ENCODE peak calls at places on chromosomes 4 and X, in five cellular contexts. N is naive thymus-derived CD4-positive, alpha-beta T cell; S is NB4; V is skeletal muscle cell; C is A549. M is an unnamed sample.

GRCh38 chr4:90078440-90078839 is 48.8 kb upstream of the CCSER1 start:
- DNase-seq in V (no peak), C (no peak), N (no peak), S (no peak), M (no peak)

GRCh38 chr4:88526221-88526815 is 2.7 kb upstream of the PYURF start:
- DNase-seq in V (no peak), N (peak; percentile 53), S (peak; percentile 33), C (no peak), M (peak; percentile 46)

GRCh38 chr4:11821774-11822430 is 393.2 kb upstream of the HS3ST1 start:
- DNase-seq in C (no peak), N (no peak), S (no peak), V (no peak), M (no peak)

GRCh38 chrX:40423299-40423698 is 157.5 kb upstream of the ATP6AP2 start:
- DNase-seq in S (no peak), V (no peak), N (no peak), C (no peak), M (no peak)

GRCh38 chr4:121326580-121326979 is 54.2 kb downstream of the QRFPR start:
- DNase-seq in N (no peak), S (no peak), V (no peak), C (no peak), M (no peak)

GRCh38 chr4:15238720-15239119 is 189.1 kb upstream of the C1QTNF7 start:
- DNase-seq in C (peak; percentile 25), S (peak; percentile 69), V (peak; percentile 13), N (peak; percentile 37), M (peak; percentile 17)

GRCh38 chr4:77127837-77128621 is 29.0 kb upstream of the CCNG2 start:
- DNase-seq in S (peak; percentile 9), C (no peak), V (no peak), N (no peak), M (no peak)

GRCh38 chr4:2591189-2591588 is 54.7 kb downstream of the FAM193A start:
- DNase-seq in S (peak; percentile 80), C (no peak), V (no peak), N (no peak), M (no peak)

GRCh38 chr4:122900314-122900713 is 22.1 kb downstream of the NUDT6 start:
- DNase-seq in C (no peak), V (no peak), S (no peak), N (no peak), M (no peak)

GRCh38 chr4:38759077-38759789 is 23.6 kb downstream of the TLR10 start:
- DNase-seq in V (peak; percentile 82), S (peak; percentile 84), N (peak; percentile 63), C (peak; percentile 15), M (peak; percentile 63)

GRCh38 chrX:110755061-110755460 is 40.6 kb downstream of the CHRDL1 start:
- DNase-seq in V (no peak), S (no peak), N (no peak), C (no peak), M (no peak)

GRCh38 chrX:11558972-11559371 is 106.7 kb downstream of the ARHGAP6 start:
- DNase-seq in C (peak; percentile 8), S (peak; percentile 46), N (peak; percentile 40), V (no peak), M (peak; percentile 45)

GRCh38 chr4:25807101-25807728 is 55.6 kb downstream of the SEL1L3 start:
- DNase-seq in N (no peak), C (no peak), V (no peak), S (no peak), M (no peak)

GRCh38 chrX:155094468-155095061 is 23.3 kb downstream of the BRCC3 start:
- DNase-seq in S (peak; percentile 48), C (no peak), N (peak; percentile 45), V (no peak), M (peak; percentile 46)

GRCh38 chrX:31658360-31658759 is 586.5 kb upstream of the FTHL17 start:
- DNase-seq in V (no peak), N (peak; percentile 4), S (peak; percentile 21), C (no peak), M (peak; percentile 1)

GRCh38 chr4:112604590-112604989 is 32.1 kb downstream of the ZGRF1 start:
- DNase-seq in N (peak; percentile 44), S (peak; percentile 51), C (peak; percentile 48), V (peak; percentile 4), M (peak; percentile 35)

GRCh38 chr4:147492301-147492700 is 11.4 kb downstream of the EDNRA start:
- DNase-seq in S (no peak), V (no peak), N (no peak), C (no peak), M (no peak)

GRCh38 chrX:52284865-52285264 is 84.0 kb upstream of the XAGE2 start:
- DNase-seq in C (no peak), N (no peak), S (no peak), V (no peak), M (no peak)

GRCh38 chr4:144366425-144366824 is 225.9 kb upstream of the GYPA start:
- DNase-seq in S (no peak), N (no peak), C (no peak), V (no peak), M (no peak)

GRCh38 chrX:118349188-118349587 is 3.3 kb downstream of the WDR44 start:
- DNase-seq in N (no peak), C (no peak), S (no peak), V (no peak), M (no peak)

GRCh38 chr4:6938237-6938636 is 28.6 kb downstream of the TBC1D14 start:
- DNase-seq in C (no peak), S (peak; percentile 92), V (no peak), N (no peak), M (no peak)

GRCh38 chr4:57430706-57431105 is 320.5 kb upstream of the IGFBP7 start:
- DNase-seq in S (no peak), N (no peak), C (no peak), V (no peak), M (no peak)

DNA sequence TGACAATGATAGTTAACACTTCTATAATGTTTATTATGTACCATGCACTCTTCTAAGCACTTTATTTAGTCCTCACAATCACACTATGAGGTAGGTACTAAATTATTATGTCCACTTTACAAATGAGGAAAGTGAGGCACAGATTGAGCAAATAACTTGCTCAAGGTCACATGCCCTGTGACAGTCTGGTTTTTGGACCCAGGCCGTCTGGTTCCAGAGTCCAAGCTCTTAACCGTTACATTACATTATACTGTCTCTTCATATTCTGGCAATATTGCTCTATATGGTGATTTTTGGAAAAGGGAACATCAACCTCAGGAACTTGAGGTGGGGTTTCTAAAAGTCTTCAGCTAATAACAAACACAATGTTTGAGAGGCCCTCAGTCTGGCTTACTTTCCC is 12.8 kb downstream of the SYTL4 start:
- DNase-seq in S (no peak), C (no peak), N (no peak), V (no peak), M (no peak)
- H3K4me3 ChIP-seq in S (no peak overlapping the region), C (no peak overlapping the region), N (no peak overlapping the region), V (no peak overlapping the region), M (no peak overlapping the region)

DNA sequence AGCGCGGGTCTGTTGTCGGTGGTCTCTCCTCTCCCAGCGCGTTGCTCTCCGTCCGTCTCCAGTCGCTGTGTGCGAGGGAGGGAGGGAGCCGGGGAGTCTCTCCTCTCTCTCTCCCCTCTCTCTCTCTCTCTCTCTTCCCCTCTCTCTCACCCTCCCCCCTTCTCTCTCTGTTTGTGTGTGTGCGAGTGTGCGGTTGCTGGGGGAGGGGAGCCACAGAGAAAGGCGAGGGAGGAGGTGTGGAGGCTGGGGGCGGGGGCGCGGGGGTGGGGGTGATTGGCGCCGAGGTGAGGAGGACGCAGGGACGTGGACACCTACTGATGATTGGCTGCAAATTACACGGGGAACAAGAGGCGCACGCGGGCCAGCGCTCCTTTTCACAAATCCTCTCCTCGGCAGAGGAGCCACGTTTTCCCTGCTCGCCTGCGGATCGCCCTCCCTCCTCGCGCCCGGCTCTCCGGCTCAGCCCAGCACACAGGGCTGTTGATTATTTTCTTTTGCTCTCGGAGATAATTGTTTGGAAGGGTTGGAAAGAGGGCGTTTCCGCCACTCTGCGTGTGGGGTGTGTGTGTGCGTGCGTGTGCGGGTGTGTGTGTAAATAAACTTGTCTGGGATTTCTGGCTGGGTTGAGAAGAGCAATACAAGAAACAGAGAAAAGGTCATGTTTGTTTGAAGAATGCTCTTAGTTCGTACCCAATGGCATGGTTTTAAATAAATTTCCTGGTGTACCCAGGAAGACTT is at the start of gene CXXC4:
- DNase-seq in V (peak; percentile 42), C (peak; percentile 18), N (peak; percentile 24), S (peak; percentile 25), M (peak; percentile 29)
- H3K4me3 ChIP-seq in V (peak within 1 kb of the TSS; percentile 57), C (peak within 1 kb of the TSS; percentile 57), N (no peak within 1 kb of the TSS), S (no peak within 1 kb of the TSS), M (no peak within 1 kb of the TSS)

GRCh38 chrX:49192722-49193328 is 6.7 kb upstream of the PRICKLE3 start:
- DNase-seq in N (no peak), V (no peak), S (peak; percentile 73), C (no peak), M (peak; percentile 26)
- H3K4me3 ChIP-seq in N (no peak overlapping the region), V (no peak overlapping the region), S (no peak overlapping the region), C (no peak overlapping the region), M (no peak overlapping the region)

GRCh38 chr4:41362647-41363383 is 106.1 kb downstream of the UCHL1 start:
- DNase-seq in V (no peak), N (no peak), S (no peak), C (no peak), M (no peak)
- H3K4me3 ChIP-seq in V (no peak overlapping the region), N (no peak overlapping the region), S (no peak overlapping the region), C (peak overlapping the region; percentile 85), M (no peak overlapping the region)

GRCh38 chr4:145909773-145910172 is 28.9 kb downstream of the ZNF827 start:
- DNase-seq in V (no peak), S (no peak), N (no peak), C (peak; percentile 2), M (no peak)
- H3K4me3 ChIP-seq in V (no peak overlapping the region), S (no peak overlapping the region), N (no peak overlapping the region), C (peak overlapping the region; percentile 30), M (no peak overlapping the region)

GRCh38 chrX:49190783-49191032 is 4.5 kb upstream of the PRICKLE3 start:
- DNase-seq in S (no peak), V (no peak), N (no peak), C (no peak), M (no peak)

GRCh38 chrX:49193542-49193964 is 6.4 kb downstream of the SYP start:
- DNase-seq in C (no peak), S (no peak), V (no peak), N (no peak), M (no peak)

GRCh38 chrX:49187526-49187925 is 1.4 kb upstream of the PRICKLE3 start:
- DNase-seq in C (no peak), N (no peak), V (no peak), S (no peak), M (no peak)

GRCh38 chrX:49188468-49189076 is 2.4 kb upstream of the PRICKLE3 start:
- DNase-seq in C (no peak), V (no peak), S (no peak), N (no peak), M (no peak)

GRCh38 chrX:49191033-49191871 is 5.1 kb upstream of the PRICKLE3 start:
- DNase-seq in V (peak; percentile 99), C (peak; percentile 95), S (peak; percentile 99), N (peak; percentile 90), M (peak; percentile 92)
- H3K4me3 ChIP-seq in V (peak overlapping the region; percentile 72), C (peak overlapping the region; percentile 76), S (peak overlapping the region; percentile 78), N (peak overlapping the region; percentile 96), M (peak overlapping the region; percentile 52)

GRCh38 chr4:165330071-165330470 is 2.6 kb downstream of the MSMO1 start:
- DNase-seq in V (no peak), N (no peak), C (no peak), S (no peak), M (no peak)
- H3K4me3 ChIP-seq in V (peak overlapping the region; percentile 99), N (no peak overlapping the region), C (no peak overlapping the region), S (peak overlapping the region; percentile 96), M (no peak overlapping the region)

GRCh38 chr4:117800636-117801035 is 233.7 kb upstream of the NDST3 start:
- DNase-seq in S (no peak), N (no peak), C (no peak), V (no peak), M (no peak)
- H3K4me3 ChIP-seq in S (no peak overlapping the region), N (no peak overlapping the region), C (no peak overlapping the region), V (no peak overlapping the region), M (no peak overlapping the region)

M was measured in CD4-positive, alpha-beta memory T cell.